ENCODE peak calls at places on chromosomes 12 and 14, in eight cellular contexts. X is neural progenitor cell; O is breast epithelium; P is right atrium auricular region; J is fibroblast of lung; D is lung; I is cardiac muscle cell; N is CD4-positive, alpha-beta memory T cell. H is an unnamed sample.

GRCh38 chr12:117472983-117473382 is 111.6 kb upstream of the NOS1 start:
- DNase-seq in P (no peak), X (peak; percentile 83), D (no peak), N (no peak), O (no peak), I (no peak), J (no peak), H (no peak)

GRCh38 chr14:101719708-101720107 is 41.8 kb upstream of the PPP2R5C start:
- DNase-seq in I (no peak), P (no peak), O (no peak), D (no peak), N (no peak), J (no peak), X (no peak), H (no peak)

GRCh38 chr14:91243098-91243483 is 1.4 kb downstream of the GPR68 start:
- DNase-seq in X (no peak), J (no peak), I (no peak), P (no peak), D (no peak), N (no peak), O (no peak), H (no peak)

GRCh38 chr12:26473291-26473690 is 277.9 kb downstream of the SSPN start:
- DNase-seq in J (no peak), I (no peak), O (no peak), X (no peak), N (no peak), P (no peak), D (no peak), H (no peak)

GRCh38 chr12:58841058-58841798 is 79.1 kb downstream of the LRIG3 start:
- DNase-seq in D (no peak), P (no peak), J (no peak), I (no peak), X (peak; percentile 43), N (peak; percentile 39), O (no peak), H (no peak)

GRCh38 chr12:530308-530707 is 70.6 kb downstream of the B4GALNT3 start:
- DNase-seq in P (no peak), I (no peak), D (no peak), O (no peak), J (no peak), N (no peak), X (no peak), H (no peak)

GRCh38 chr12:63815482-63815852 is 29.0 kb upstream of the SRGAP1 start:
- DNase-seq in D (no peak), J (no peak), I (no peak), O (no peak), X (no peak), P (no peak), N (no peak), H (no peak)

GRCh38 chr14:22887260-22887989 is 4.4 kb downstream of the REM2 start:
- DNase-seq in J (peak; percentile 90), P (no peak), O (no peak), N (peak; percentile 84), X (peak; percentile 89), D (peak; percentile 73), I (peak; percentile 90), H (no peak)

GRCh38 chr12:22978962-22979361 is 354.0 kb downstream of the ETNK1 start:
- DNase-seq in X (no peak), O (no peak), N (no peak), P (no peak), J (peak; percentile 96), D (no peak), I (peak; percentile 90), H (no peak)

GRCh38 chr14:92314182-92314581 is 8.8 kb upstream of the SLC24A4 start:
- DNase-seq in X (no peak), O (no peak), D (no peak), N (no peak), J (peak; percentile 6), I (no peak), P (no peak), H (no peak)

DNA sequence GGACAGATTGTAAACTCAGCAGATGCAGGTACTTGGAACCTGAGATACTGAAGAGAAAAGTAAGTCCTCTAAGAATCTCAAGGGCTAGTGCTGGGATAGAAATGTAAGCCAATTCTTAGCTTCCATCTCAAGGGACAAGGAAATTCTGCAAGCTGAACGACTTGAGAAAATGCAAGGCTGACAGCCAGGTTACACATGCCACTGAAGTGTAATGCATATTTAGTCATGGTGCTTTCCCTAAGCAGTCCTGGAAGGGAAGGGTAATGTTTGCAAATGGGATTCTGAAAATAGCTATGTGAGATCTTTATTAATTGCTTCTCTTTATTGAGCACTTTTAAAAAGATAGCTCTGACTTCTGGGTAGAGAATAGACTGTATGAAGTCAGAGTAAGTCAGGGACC is 402.7 kb upstream of the SEL1L start:
- DNase-seq in D (no peak), I (no peak), N (no peak), J (no peak), P (no peak), O (no peak), X (no peak), H (no peak)
- H3K9me3 ChIP-seq in D (no peaks in the 10 kb centered on the region), I (no peaks in the 10 kb centered on the region), N (no peaks in the 10 kb centered on the region), J (no peaks in the 10 kb centered on the region), P (no peaks in the 10 kb centered on the region), O (no peaks in the 10 kb centered on the region), X (no peaks in the 10 kb centered on the region), H (no peaks in the 10 kb centered on the region)

GRCh38 chr14:54396183-54396492 is 669 bp upstream of the CDKN3 start:
- DNase-seq in J (no peak), D (no peak), N (no peak), I (no peak), O (no peak), X (no peak), P (no peak), H (no peak)

GRCh38 chr14:54395284-54395683 is 1.5 kb upstream of the CDKN3 start:
- DNase-seq in X (no peak), D (no peak), P (no peak), O (no peak), I (no peak), J (no peak), N (no peak), H (no peak)

GRCh38 chr14:54396493-54397335 is at the start of gene CDKN3:
- DNase-seq in D (peak; percentile 98), I (peak; percentile 99), O (peak; percentile 98), N (peak; percentile 97), J (peak; percentile 99), P (peak; percentile 99), X (peak; percentile 99), H (peak; percentile 80)

GRCh38 chr14:54395716-54396115 is 1.1 kb upstream of the CDKN3 start:
- DNase-seq in X (no peak), O (no peak), N (no peak), D (no peak), I (no peak), P (no peak), J (no peak), H (no peak)

GRCh38 chr14:54394596-54394995 is 2.2 kb upstream of the CDKN3 start:
- DNase-seq in J (no peak), O (no peak), X (no peak), N (no peak), I (no peak), P (no peak), D (no peak), H (no peak)
- H3K9me3 ChIP-seq in J (no peaks in the 10 kb centered on the region), O (no peaks in the 10 kb centered on the region), X (no peaks in the 10 kb centered on the region), N (no peaks in the 10 kb centered on the region), I (no peaks in the 10 kb centered on the region), P (no peaks in the 10 kb centered on the region), D (no peaks in the 10 kb centered on the region), H (no peaks in the 10 kb centered on the region)

GRCh38 chr12:78057075-78057474 is 226.4 kb downstream of the NAV3 start:
- DNase-seq in I (no peak), O (no peak), J (no peak), X (no peak), P (no peak), N (no peak), D (no peak), H (no peak)

GRCh38 chr12:78062781-78063180 is 232.1 kb downstream of the NAV3 start:
- DNase-seq in I (peak; percentile 83), X (no peak), J (peak; percentile 75), N (no peak), O (no peak), P (no peak), D (no peak), H (no peak)

DNA sequence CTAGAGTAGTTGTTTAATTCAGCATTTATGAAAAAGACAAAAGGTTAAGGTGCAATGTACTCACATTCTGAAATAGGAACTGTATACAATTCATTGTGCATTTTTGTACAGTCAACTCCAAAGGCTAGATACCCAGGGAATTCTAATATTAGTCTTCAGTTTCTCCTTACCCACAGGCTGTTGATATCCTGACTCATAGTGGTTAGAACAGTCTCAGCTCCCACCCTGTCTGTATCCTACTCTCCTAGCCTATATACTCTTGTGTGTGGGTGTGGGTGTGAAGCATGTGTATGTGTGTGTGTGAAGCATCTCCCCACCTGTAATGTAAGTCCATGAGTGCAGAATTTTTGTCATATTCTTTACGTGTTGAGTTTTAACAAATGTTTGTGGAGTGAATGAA is 229.5 kb downstream of the NAV3 start:
- DNase-seq in X (no peak), O (no peak), N (no peak), J (peak; percentile 66), D (no peak), P (no peak), I (peak; percentile 50), H (no peak)
- H3K9me3 ChIP-seq in X (no peaks in the 10 kb centered on the region), O (no peaks in the 10 kb centered on the region), N (no peaks in the 10 kb centered on the region), J (no peaks in the 10 kb centered on the region), D (no peaks in the 10 kb centered on the region), P (no peaks in the 10 kb centered on the region), I (no peaks in the 10 kb centered on the region), H (no peaks in the 10 kb centered on the region)

GRCh38 chr14:105901226-105901625 is 374.8 kb downstream of the TMEM121 start:
- DNase-seq in O (no peak), N (peak; percentile 5), J (no peak), D (no peak), X (no peak), I (no peak), P (no peak), H (no peak)

GRCh38 chr14:105899657-105900397 is 373.4 kb downstream of the TMEM121 start:
- DNase-seq in P (no peak), I (no peak), X (no peak), J (no peak), O (no peak), D (no peak), N (peak; percentile 25), H (no peak)

GRCh38 chr14:105902131-105902898 is 375.9 kb downstream of the TMEM121 start:
- DNase-seq in J (no peak), P (no peak), X (no peak), N (no peak), O (no peak), D (no peak), I (no peak), H (no peak)

GRCh38 chr14:105899071-105899641 is 372.8 kb downstream of the TMEM121 start:
- DNase-seq in J (no peak), I (no peak), D (no peak), X (no peak), N (no peak), O (no peak), P (no peak), H (no peak)

DNA sequence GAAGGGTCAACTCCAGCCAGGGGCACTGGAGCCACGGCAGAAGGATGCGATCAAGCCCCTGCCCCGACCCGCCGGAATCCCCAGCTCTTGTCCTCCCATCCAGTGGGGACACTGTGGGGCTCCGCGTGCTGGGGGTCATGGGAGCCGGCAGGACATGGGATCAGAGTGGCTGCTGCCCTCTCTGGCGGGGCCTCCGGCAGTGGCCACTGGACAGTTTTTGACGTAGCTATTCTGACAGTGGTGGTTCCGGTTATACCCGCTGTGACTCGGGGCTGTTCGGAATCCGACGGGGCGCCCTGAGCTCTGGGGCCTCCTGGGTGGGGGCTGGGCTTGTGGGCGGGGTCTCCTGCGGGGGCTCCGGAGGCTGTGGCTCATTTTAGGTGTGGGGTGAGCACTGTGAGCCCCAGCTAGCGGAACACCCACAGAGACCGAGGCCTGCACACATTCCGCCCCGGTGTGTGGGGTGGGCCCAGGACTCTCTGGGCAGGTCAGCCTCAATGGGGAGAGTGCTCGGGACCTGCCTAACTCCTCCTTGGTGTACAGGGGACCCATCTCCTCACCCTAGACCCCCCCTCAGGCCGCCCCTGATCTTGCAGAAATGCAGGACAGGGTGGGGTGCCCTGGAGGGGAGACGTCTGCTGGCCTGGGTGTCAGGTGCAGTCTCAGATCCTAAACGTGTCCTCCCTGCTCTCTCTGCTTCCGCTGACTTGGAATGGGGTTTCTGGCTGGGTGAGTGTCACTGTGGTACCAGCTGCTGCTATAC is 374.2 kb downstream of the TMEM121 start:
- DNase-seq in I (no peak), X (no peak), D (no peak), J (no peak), N (peak; percentile 31), P (no peak), O (no peak), H (no peak)
- H3K9me3 ChIP-seq in I (no peaks in the 10 kb centered on the region), X (no peaks in the 10 kb centered on the region), D (no peaks in the 10 kb centered on the region), J (no peaks in the 10 kb centered on the region), N (no peaks in the 10 kb centered on the region), P (no peaks in the 10 kb centered on the region), O (peaks cover under 1% of the 10 kb centered on the region), H (no peaks in the 10 kb centered on the region)